ENCODE peak calls at places on chromosomes 6 and 20, in five cellular contexts. C, L, A, T and B are unnamed samples.

GRCh38 chr20:1150218-1150617 is 31.8 kb downstream of the PSMF1 start:
- DNase-seq in A (peak), T (peak), C (no peak), L (no peak), B (no peak)

GRCh38 chr20:5871720-5872410 is 78.5 kb downstream of the TRMT6 start:
- DNase-seq in C (no peak), A (no peak), L (no peak), T (no peak), B (no peak)

GRCh38 chr6:165186041-165186440 is 123.4 kb downstream of the C6orf118 start:
- DNase-seq in C (no peak), L (no peak), T (peak), A (no peak), B (no peak)

GRCh38 chr6:5220436-5220835 is 40.3 kb downstream of the LYRM4 start:
- DNase-seq in L (no peak), C (no peak), T (no peak), A (no peak), B (no peak)

GRCh38 chr6:155528982-155529453 is 73.4 kb upstream of the NOX3 start:
- DNase-seq in L (peak), A (peak), C (peak), T (peak), B (peak)

GRCh38 chr6:71045296-71045695 is 88.4 kb upstream of the B3GAT2 start:
- DNase-seq in T (no peak), L (no peak), C (no peak), A (no peak), B (no peak)

GRCh38 chr6:167576050-167576741 is 250.5 kb upstream of the AFDN start:
- DNase-seq in C (no peak), T (no peak), L (no peak), A (no peak), B (no peak)

GRCh38 chr6:56736804-56737203 is 94.1 kb upstream of the DST start:
- DNase-seq in L (no peak), A (no peak), C (no peak), T (no peak), B (no peak)

GRCh38 chr20:13501500-13501899 is 137.2 kb downstream of the TASP1 start:
- DNase-seq in C (no peak), T (no peak), L (no peak), A (no peak), B (no peak)

GRCh38 chr20:15107952-15108351 is 770.5 kb upstream of the FLRT3 start:
- DNase-seq in L (no peak), T (no peak), A (no peak), C (no peak), B (no peak)

GRCh38 chr6:140921366-140922226 is 1211.1 kb upstream of the GJE1 start:
- DNase-seq in T (peak), C (peak), A (peak), L (peak), B (peak)

GRCh38 chr6:147954938-147955337 is 387.7 kb upstream of the SASH1 start:
- DNase-seq in T (no peak), A (no peak), L (no peak), C (no peak), B (no peak)

GRCh38 chr20:62824476-62825287 is 7.8 kb downstream of the COL9A3 start:
- DNase-seq in L (no peak), A (peak), T (no peak), C (no peak), B (no peak)
- H3K4me3 ChIP-seq in L (no peak), A (peak), T (peak), C (peak), B (no peak)

DNA sequence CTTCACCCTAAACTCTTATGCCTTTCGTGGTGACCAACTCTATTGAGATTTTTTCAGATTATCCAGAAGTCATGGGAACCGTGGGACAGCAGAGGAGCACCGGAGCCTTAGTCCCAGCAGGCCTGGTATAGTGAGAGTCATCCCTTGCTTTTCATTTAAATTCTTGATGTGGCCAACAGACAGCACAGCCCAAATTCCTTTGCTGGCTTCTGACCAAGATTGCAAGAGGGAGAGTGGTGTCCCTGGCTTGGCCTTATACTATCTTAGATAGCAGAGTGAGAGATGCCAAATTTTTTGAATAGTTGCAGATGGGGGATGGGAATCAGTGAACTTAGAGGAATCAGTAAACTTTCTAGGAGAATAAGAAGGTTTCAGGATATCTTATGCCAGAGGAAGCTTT is 7.8 kb downstream of the STX11 start:
- DNase-seq in C (peak), L (peak), A (peak), T (peak), B (peak)
- H3K4me3 ChIP-seq in C (no peak), L (no peak), A (no peak), T (no peak), B (no peak)

DNA sequence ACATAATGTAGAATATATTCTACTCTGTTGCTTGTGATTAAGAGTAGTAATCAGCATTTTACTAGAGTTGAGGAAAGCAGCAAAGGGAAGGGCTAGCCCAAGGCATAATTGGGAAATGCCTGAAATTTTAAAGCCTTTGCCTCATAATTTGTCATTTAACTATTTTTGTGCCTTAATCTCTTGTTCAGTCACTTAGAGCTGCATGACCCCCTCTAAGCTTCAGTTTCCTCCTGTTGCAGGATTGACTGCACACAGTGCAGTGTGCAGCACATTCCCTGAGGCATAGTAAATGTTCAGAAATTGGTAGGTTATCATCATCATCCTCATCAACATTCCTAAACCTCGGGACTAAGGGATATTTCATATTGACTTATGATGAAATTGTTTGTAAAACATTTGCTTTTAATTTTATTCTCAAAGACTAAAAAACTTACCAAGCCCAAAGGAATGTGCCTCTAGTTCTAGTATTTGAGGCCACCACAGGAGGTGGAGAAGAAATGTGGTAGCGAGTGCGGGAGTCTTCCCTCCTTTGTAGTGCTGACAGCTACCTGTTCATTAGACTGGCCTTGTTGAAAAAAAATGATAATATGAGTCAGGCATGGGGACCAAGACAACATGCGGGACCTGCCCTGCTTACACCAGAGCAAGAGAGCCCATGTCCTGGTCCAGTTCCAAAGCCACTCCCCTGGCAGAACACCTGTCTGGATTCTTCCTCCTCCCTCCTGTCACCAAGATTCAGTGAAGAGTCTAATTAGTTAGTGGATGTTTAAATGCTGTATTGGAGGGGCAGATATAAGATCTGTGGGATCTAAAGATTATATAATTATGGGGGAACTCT is 14.9 kb upstream of the TENT5A start:
- DNase-seq in C (peak), L (no peak), A (peak), T (peak), B (no peak)
- H3K4me3 ChIP-seq in C (peak), L (no peak), A (no peak), T (no peak), B (no peak)

GRCh38 chr20:36062799-36063198 is 91.7 kb upstream of the EPB41L1 start:
- DNase-seq in T (peak), L (no peak), A (no peak), C (peak), B (no peak)
- H3K4me3 ChIP-seq in T (no peak), L (no peak), A (no peak), C (no peak), B (no peak)

GRCh38 chr20:37397954-37398749 is 52.2 kb downstream of the SRC start:
- DNase-seq in C (no peak), A (no peak), L (no peak), T (no peak), B (no peak)
- H3K4me3 ChIP-seq in C (no peak), A (no peak), L (no peak), T (no peak), B (no peak)

GRCh38 chr6:33321227-33321626 is 3.7 kb upstream of the ZBTB22 start:
- DNase-seq in L (no peak), C (no peak), T (peak), A (no peak), B (no peak)
- H3K4me3 ChIP-seq in L (peak), C (no peak), T (peak), A (peak), B (peak)

DNA sequence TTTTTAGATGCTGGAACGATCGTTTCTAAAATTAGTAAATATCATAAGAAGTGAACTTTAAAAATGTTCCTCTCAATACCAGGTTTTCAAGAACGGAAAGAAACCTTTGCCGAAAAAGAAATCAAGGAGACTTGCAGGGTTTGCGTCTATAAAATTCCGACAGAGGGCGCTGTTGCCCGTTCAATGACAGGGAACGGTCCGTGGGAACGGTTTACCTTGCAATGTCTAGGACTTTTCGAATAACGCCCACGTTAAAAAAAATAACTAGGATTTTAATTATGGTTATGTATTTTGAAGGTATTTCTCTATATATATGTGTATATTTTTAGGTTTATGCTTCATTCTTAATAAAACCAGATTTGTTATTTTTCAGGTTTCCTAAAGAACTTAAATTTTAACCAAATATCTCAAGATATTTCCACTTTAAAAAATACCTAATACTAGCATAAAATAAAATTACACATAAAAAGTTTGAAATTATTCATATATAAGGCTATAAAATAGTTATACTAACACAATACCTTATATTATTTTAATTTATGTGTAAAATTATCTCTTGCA is 2.5 kb upstream of the TFAP2B start:
- DNase-seq in L (peak), T (peak), A (peak), C (peak), B (no peak)
- H3K4me3 ChIP-seq in L (peak), T (peak), A (peak), C (peak), B (peak)

GRCh38 chr20:24106801-24107158 is 118.2 kb upstream of the GGTLC1 start:
- DNase-seq in L (no peak), C (no peak), T (no peak), A (no peak), B (no peak)
- H3K4me3 ChIP-seq in L (no peak), C (peak), T (no peak), A (no peak), B (no peak)

GRCh38 chr20:4171538-4172116 is 156.3 kb upstream of the RNF24 start:
- DNase-seq in A (no peak), T (no peak), C (no peak), L (no peak), B (no peak)
- H3K4me3 ChIP-seq in A (peak), T (peak), C (peak), L (peak), B (peak)